ENCODE peak calls at places on chromosomes 6 and 20, in nine cellular contexts. U is GM23248; V is CD4-positive, alpha-beta memory T cell; B is activated CD4-positive, alpha-beta T cell treated with anti-CD3 and anti-CD28 coated beads for 24 hours; D is left ventricle myocardium superior; J is stimulated activated CD4-positive, alpha-beta T cell treated with anti-CD3 and anti-CD28 coated beads, Interleukin-4, amount 100 ng/mL, for 1 hour; C is A549; K is MCF 10A; R is ACHN. W is an unnamed sample.

GRCh38 chr6:160043784-160044183 is 74.9 kb downstream of the IGF2R start:
- DNase-seq in U (no peak), V (no peak), B (no peak), D (no peak), J (no peak), C (no peak), K (peak; percentile 21), R (no peak), W (no peak)

GRCh38 chr6:158185729-158186456 is 17.7 kb downstream of the GTF2H5 start:
- DNase-seq in U (peak; percentile 88), V (no peak), B (no peak), D (no peak), J (no peak), C (no peak), K (peak; percentile 61), R (no peak), W (peak; percentile 87)

GRCh38 chr20:42063176-42063575 is 445.0 kb upstream of the CHD6 start:
- DNase-seq in U (no peak), V (no peak), B (no peak), D (no peak), J (no peak), C (no peak), K (no peak), R (no peak), W (no peak)

GRCh38 chr6:166608819-166609218 is 18.2 kb downstream of the RPS6KA2 start:
- DNase-seq in U (peak; percentile 45), V (no peak), B (no peak), D (no peak), J (no peak), C (no peak), K (no peak), R (no peak), W (no peak)

GRCh38 chr6:73176057-73176456 is 49.2 kb downstream of the KHDC1L start:
- DNase-seq in U (no peak), V (no peak), B (no peak), D (no peak), J (no peak), C (no peak), K (no peak), R (no peak), W (no peak)

GRCh38 chr6:137715589-137716045 is 151.4 kb upstream of the TNFAIP3 start:
- DNase-seq in U (peak; percentile 68), V (peak; percentile 94), B (no peak), D (no peak), J (no peak), C (no peak), K (no peak), R (no peak), W (peak; percentile 15)

GRCh38 chr6:162699961-162700360 is 27.6 kb downstream of the PRKN start:
- DNase-seq in U (no peak), V (no peak), B (no peak), D (no peak), J (no peak), C (no peak), K (no peak), R (no peak), W (no peak)

GRCh38 chr6:378090-378957 is 13.2 kb upstream of the IRF4 start:
- DNase-seq in U (no peak), V (no peak), B (no peak), D (no peak), J (no peak), C (no peak), K (no peak), R (no peak), W (no peak)

GRCh38 chr6:112214749-112215269 is 39.6 kb downstream of the LAMA4 start:
- DNase-seq in U (no peak), V (no peak), B (no peak), D (no peak), J (no peak), C (peak; percentile 18), K (no peak), R (no peak), W (no peak)

GRCh38 chr6:144447487-144447886 is 162.4 kb downstream of the UTRN start:
- DNase-seq in U (peak; percentile 76), V (no peak), B (no peak), D (no peak), J (no peak), C (no peak), K (no peak), R (no peak), W (peak; percentile 58)

GRCh38 chr6:147283460-147283859 is 79.2 kb downstream of the STXBP5 start:
- DNase-seq in U (peak; percentile 41), V (no peak), B (no peak), D (no peak), J (no peak), C (no peak), K (no peak), R (peak; percentile 8), W (no peak)

GRCh38 chr20:19137641-19138040 is 74.8 kb upstream of the SLC24A3 start:
- DNase-seq in U (no peak), V (no peak), B (no peak), D (no peak), J (no peak), C (no peak), K (no peak), R (no peak), W (no peak)

GRCh38 chr6:37283786-37284185 is 25.8 kb upstream of the TMEM217 start:
- DNase-seq in U (peak; percentile 61), V (no peak), B (no peak), D (peak; percentile 78), J (no peak), C (no peak), K (no peak), R (no peak), W (no peak)

GRCh38 chr6:42313038-42313437 is 95.4 kb upstream of the MRPS10 start:
- DNase-seq in U (peak; percentile 76), V (no peak), B (no peak), D (no peak), J (no peak), C (no peak), K (peak; percentile 17), R (no peak), W (peak; percentile 71)

GRCh38 chr20:63252157-63252780 is 2.0 kb downstream of the NKAIN4 start:
- DNase-seq in U (no peak), V (no peak), B (no peak), D (no peak), J (no peak), C (no peak), K (no peak), R (no peak), W (no peak)

GRCh38 chr6:148453906-148454305 is 111.3 kb downstream of the SASH1 start:
- DNase-seq in U (no peak), V (no peak), B (no peak), D (no peak), J (no peak), C (no peak), K (no peak), R (no peak), W (no peak)

GRCh38 chr6:63440594-63440993 is 120.8 kb upstream of the LGSN start:
- DNase-seq in U (no peak), V (no peak), B (no peak), D (no peak), J (no peak), C (peak; percentile 44), K (no peak), R (no peak), W (no peak)

GRCh38 chr6:111105578-111105977 is 18.3 kb downstream of the SLC16A10 start:
- DNase-seq in U (peak; percentile 45), V (no peak), B (peak; percentile 10), D (peak; percentile 93), J (peak; percentile 43), C (peak; percentile 14), K (peak; percentile 86), R (peak; percentile 64), W (peak; percentile 62)

GRCh38 chr6:7107578-7108195 is at the start of gene RREB1:
- DNase-seq in U (peak; percentile 87), V (peak; percentile 58), B (peak; percentile 38), D (peak; percentile 71), J (peak; percentile 64), C (peak; percentile 85), K (peak; percentile 52), R (peak; percentile 41), W (peak; percentile 54)

GRCh38 chr6:46325561-46326525 is 155.1 kb upstream of the ENPP5 start:
- DNase-seq in U (peak; percentile 80), V (no peak), B (no peak), D (peak; percentile 36), J (no peak), C (no peak), K (peak; percentile 42), R (peak; percentile 2), W (peak; percentile 10)

GRCh38 chr20:41428285-41428684 is 61.7 kb upstream of the EMILIN3 start:
- DNase-seq in U (peak; percentile 15), V (peak; percentile 35), B (no peak), D (no peak), J (peak; percentile 11), C (peak; percentile 22), K (peak; percentile 56), R (peak; percentile 57), W (peak; percentile 79)

GRCh38 chr6:108113557-108114519 is 39.3 kb upstream of the OSTM1 start:
- DNase-seq in U (peak; percentile 74), V (peak; percentile 28), B (no peak), D (peak; percentile 33), J (no peak), C (peak; percentile 74), K (peak; percentile 67), R (peak; percentile 56), W (peak; percentile 60)

GRCh38 chr20:49964964-49965780 is 17.6 kb upstream of the SNAI1 start:
- DNase-seq in U (peak; percentile 41), V (no peak), B (no peak), D (no peak), J (no peak), C (peak; percentile 85), K (peak; percentile 53), R (peak; percentile 63), W (peak; percentile 43)

GRCh38 chr6:125212377-125212776 is 58.8 kb downstream of the TPD52L1 start:
- DNase-seq in U (no peak), V (no peak), B (no peak), D (no peak), J (no peak), C (no peak), K (no peak), R (no peak), W (no peak)

GRCh38 chr6:127949251-127949650 is 48.4 kb upstream of the THEMIS start:
- DNase-seq in U (no peak), V (no peak), B (no peak), D (no peak), J (no peak), C (no peak), K (no peak), R (no peak), W (no peak)

GRCh38 chr20:32437391-32438074 is 79.4 kb downstream of the ASXL1 start:
- DNase-seq in U (peak; percentile 10), V (no peak), B (no peak), D (no peak), J (no peak), C (peak; percentile 38), K (peak; percentile 28), R (peak; percentile 28), W (peak; percentile 31)

GRCh38 chr6:27260836-27261375 is 13.4 kb downstream of the PRSS16 start:
- DNase-seq in U (no peak), V (no peak), B (no peak), D (no peak), J (no peak), C (no peak), K (no peak), R (no peak), W (no peak)

GRCh38 chr6:18742406-18742805 is 355.3 kb downstream of the RNF144B start:
- DNase-seq in U (peak; percentile 78), V (no peak), B (no peak), D (no peak), J (no peak), C (no peak), K (peak; percentile 41), R (no peak), W (peak; percentile 41)

GRCh38 chr6:53910834-53911233 is 116.0 kb downstream of the LRRC1 start:
- DNase-seq in U (no peak), V (no peak), B (no peak), D (no peak), J (no peak), C (no peak), K (no peak), R (no peak), W (no peak)

GRCh38 chr6:82870582-82871172 is 195.0 kb downstream of the UBE3D start:
- DNase-seq in U (no peak), V (no peak), B (no peak), D (no peak), J (no peak), C (no peak), K (no peak), R (no peak), W (no peak)